ENCODE peak calls at places on chromosomes 5 and 9, in six cellular contexts. N, B, Q, E, Z and J are unnamed samples.

GRCh38 chr5:8184455-8185063 is 315.6 kb downstream of the MTRR start:
- DNase-seq in N (peak), B (peak), Q (peak), E (peak), Z (no peak), J (peak)

GRCh38 chr5:176651472-176651980 is 4.2 kb downstream of the TSPAN17 start:
- DNase-seq in N (no peak), B (no peak), Q (no peak), E (no peak), Z (no peak), J (no peak)

GRCh38 chr5:113378081-113378480 is 56.7 kb downstream of the TSSK1B start:
- DNase-seq in N (no peak), B (no peak), Q (no peak), E (no peak), Z (no peak), J (no peak)

GRCh38 chr5:98757978-98758377 is 15.5 kb upstream of the RGMB start:
- DNase-seq in N (no peak), B (no peak), Q (no peak), E (no peak), Z (no peak), J (no peak)

GRCh38 chr9:83299556-83299955 is 236.6 kb upstream of the RASEF start:
- DNase-seq in N (no peak), B (no peak), Q (no peak), E (no peak), Z (no peak), J (no peak)

GRCh38 chr5:152595327-152595890 is 190.3 kb upstream of the NMUR2 start:
- DNase-seq in N (no peak), B (no peak), Q (no peak), E (no peak), Z (no peak), J (no peak)

GRCh38 chr9:23543420-23543819 is 282.6 kb downstream of the ELAVL2 start:
- DNase-seq in N (no peak), B (no peak), Q (no peak), E (no peak), Z (no peak), J (no peak)

GRCh38 chr9:130741831-130742449 is 48.4 kb downstream of the EXOSC2 start:
- DNase-seq in N (no peak), B (no peak), Q (no peak), E (peak), Z (no peak), J (no peak)

GRCh38 chr5:174549254-174549653 is 175.1 kb upstream of the MSX2 start:
- DNase-seq in N (no peak), B (no peak), Q (no peak), E (no peak), Z (no peak), J (no peak)

GRCh38 chr5:181098642-181099452 is 32.1 kb downstream of the OR2V1 start:
- DNase-seq in N (no peak), B (no peak), Q (no peak), E (no peak), Z (no peak), J (no peak)

GRCh38 chr5:158450761-158451160 is 591.8 kb upstream of the CLINT1 start:
- DNase-seq in N (no peak), B (no peak), Q (no peak), E (no peak), Z (no peak), J (no peak)

GRCh38 chr5:157511656-157512644 is 51.9 kb downstream of the NIPAL4 start:
- DNase-seq in N (no peak), B (no peak), Q (peak), E (peak), Z (no peak), J (no peak)

GRCh38 chr5:166031926-166032325 is 2259.5 kb upstream of the WWC1 start:
- DNase-seq in N (no peak), B (no peak), Q (no peak), E (no peak), Z (no peak), J (no peak)

GRCh38 chr9:100784755-100785154 is 206.9 kb downstream of the CAVIN4 start:
- DNase-seq in N (no peak), B (no peak), Q (no peak), E (no peak), Z (no peak), J (no peak)

GRCh38 chr5:80275347-80275746 is 19.5 kb upstream of the SERINC5 start:
- DNase-seq in N (no peak), B (no peak), Q (peak), E (no peak), Z (no peak), J (no peak)

GRCh38 chr5:137570070-137570469 is 70.9 kb upstream of the SPOCK1 start:
- DNase-seq in N (no peak), B (no peak), Q (no peak), E (no peak), Z (no peak), J (no peak)

GRCh38 chr9:93118863-93119702 is 15.0 kb downstream of the NINJ1 start:
- DNase-seq in N (no peak), B (no peak), Q (no peak), E (no peak), Z (no peak), J (no peak)

GRCh38 chr9:1042466-1042865 is 7.7 kb upstream of the DMRT2 start:
- DNase-seq in N (no peak), B (no peak), Q (no peak), E (no peak), Z (no peak), J (no peak)

GRCh38 chr5:78594946-78595921 is 53.3 kb downstream of the LHFPL2 start:
- DNase-seq in N (no peak), B (no peak), Q (peak), E (peak), Z (no peak), J (no peak)

GRCh38 chr5:168121138-168121494 is 170.3 kb upstream of the WWC1 start:
- DNase-seq in N (no peak), B (no peak), Q (no peak), E (no peak), Z (no peak), J (no peak)

GRCh38 chr9:109968702-109969450 is 188.9 kb downstream of the PALM2AKAP2 start:
- DNase-seq in N (no peak), B (peak), Q (peak), E (no peak), Z (no peak), J (no peak)

GRCh38 chr9:119195521-119195920 is 173.7 kb downstream of the BRINP1 start:
- DNase-seq in N (no peak), B (no peak), Q (no peak), E (no peak), Z (no peak), J (no peak)

GRCh38 chr9:93017621-93018020 is 40.9 kb upstream of the SUSD3 start:
- DNase-seq in N (no peak), B (no peak), Q (no peak), E (no peak), Z (no peak), J (no peak)

GRCh38 chr5:91219141-91219802 is 163.8 kb downstream of the ARRDC3 start:
- DNase-seq in N (no peak), B (no peak), Q (no peak), E (no peak), Z (no peak), J (no peak)

GRCh38 chr9:105280730-105281129 is 36.3 kb downstream of the SLC44A1 start:
- DNase-seq in N (no peak), B (no peak), Q (peak), E (no peak), Z (no peak), J (no peak)

GRCh38 chr9:19938990-19939736 is 150.3 kb upstream of the SLC24A2 start:
- DNase-seq in N (no peak), B (no peak), Q (no peak), E (no peak), Z (no peak), J (no peak)

GRCh38 chr5:135034186-135034962 is at the start of gene PITX1:
- DNase-seq in N (no peak), B (no peak), Q (peak), E (peak), Z (no peak), J (no peak)

GRCh38 chr5:54524082-54524481 is 6.5 kb downstream of the SNX18 start:
- DNase-seq in N (no peak), B (no peak), Q (no peak), E (no peak), Z (no peak), J (no peak)

GRCh38 chr5:54524704-54525103 is 7.1 kb downstream of the SNX18 start:
- DNase-seq in N (no peak), B (no peak), Q (no peak), E (no peak), Z (no peak), J (no peak)

GRCh38 chr5:54522080-54522479 is 4.5 kb downstream of the SNX18 start:
- DNase-seq in N (no peak), B (no peak), Q (no peak), E (no peak), Z (no peak), J (no peak)

GRCh38 chr5:54525226-54525625 is 7.7 kb downstream of the SNX18 start:
- DNase-seq in N (no peak), B (no peak), Q (no peak), E (no peak), Z (no peak), J (no peak)

DNA sequence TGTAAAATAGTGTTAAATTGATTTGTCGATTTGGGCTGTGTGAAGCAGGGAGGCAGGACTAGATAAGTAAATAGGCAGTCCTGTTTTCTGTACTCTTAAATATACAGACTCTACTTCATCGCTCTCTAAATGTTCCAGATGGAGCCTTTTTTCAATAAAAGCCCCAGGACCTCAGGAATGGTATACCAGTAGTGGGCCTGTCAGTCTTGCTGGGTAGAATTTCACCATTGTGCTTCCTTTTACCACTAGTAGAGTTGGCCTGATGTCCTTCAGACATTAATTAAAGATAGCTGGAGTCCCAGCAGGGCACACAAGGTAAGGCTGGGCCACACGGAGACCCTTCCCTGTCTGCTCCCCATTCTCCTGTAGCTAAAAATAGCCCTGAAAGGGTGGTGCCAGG is 6.0 kb downstream of the SNX18 start:
- DNase-seq in N (no peak), B (no peak), Q (no peak), E (no peak), Z (no peak), J (no peak)
- TF ChIP-seq TAF1 in N (no peak), B (no peak), Q (no peak), E (no peak), Z (no peak), J (no peak)

GRCh38 chr5:150945501-150945900 is 40.7 kb upstream of the ZNF300 start:
- DNase-seq in N (no peak), B (no peak), Q (no peak), E (no peak), Z (no peak), J (no peak)

GRCh38 chr5:150945947-150946346 is 41.2 kb upstream of the ZNF300 start:
- DNase-seq in N (no peak), B (no peak), Q (no peak), E (no peak), Z (no peak), J (no peak)

GRCh38 chr5:150948539-150948938 is 43.8 kb upstream of the ZNF300 start:
- DNase-seq in N (no peak), B (no peak), Q (no peak), E (no peak), Z (no peak), J (no peak)

DNA sequence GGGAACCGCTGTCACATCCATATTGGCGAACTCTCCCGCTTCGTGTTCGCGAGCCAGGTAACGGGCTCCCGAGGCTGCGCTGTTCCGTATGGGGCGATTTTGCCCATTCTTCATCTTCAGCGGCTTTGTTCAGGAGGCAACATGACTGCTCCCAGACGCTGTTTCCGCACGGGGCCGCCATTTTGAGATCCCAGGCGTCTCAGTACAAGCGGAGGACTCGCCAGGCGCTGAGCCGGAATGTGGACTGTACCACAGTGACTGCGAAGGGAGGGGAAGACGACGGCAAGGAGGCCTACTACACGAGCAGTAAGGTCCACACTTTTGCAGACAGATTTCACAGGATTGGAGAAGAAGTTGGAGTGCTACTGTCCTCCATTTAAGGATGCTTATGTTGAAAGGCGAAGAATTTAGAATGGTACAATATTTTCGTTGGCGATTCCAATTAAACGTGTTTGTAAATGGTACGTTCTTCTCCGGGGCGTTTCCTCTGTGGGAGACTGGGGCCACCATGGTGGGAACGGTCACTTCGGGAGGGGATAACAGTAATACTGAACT is 41.6 kb upstream of the ZNF300 start:
- DNase-seq in N (no peak), B (no peak), Q (no peak), E (peak), Z (no peak), J (no peak)
- TF ChIP-seq POLR2AphosphoS5 in N (no peak), B (no peak), Q (no peak), E (peak), Z (no peak), J (no peak)

GRCh38 chr5:73774924-73775323 is 148.9 kb downstream of the ARHGEF28 start:
- DNase-seq in N (no peak), B (no peak), Q (no peak), E (no peak), Z (no peak), J (no peak)
- TF ChIP-seq POLR2A in N (no peak), B (no peak), Q (no peak), E (no peak), Z (no peak), J (no peak)

GRCh38 chr5:14123974-14124482 is 19.1 kb upstream of the TRIO start:
- DNase-seq in N (no peak), B (no peak), Q (no peak), E (no peak), Z (no peak), J (no peak)
- TF ChIP-seq TAF1 in N (no peak), B (no peak), Q (no peak), E (no peak), Z (no peak), J (no peak)